ENCODE peak calls at places on chromosome 19, in four cellular contexts. P is HEK293T, Z is GM12878, F is K562. M is an unnamed sample.
A peak's percentile ranks its signal among the peaks of the same experiment; 100 is the strongest.

GRCh38 chr19:21677696-21678418 is 89.5 kb downstream of the ZNF100 start:
- DNase-seq in F (no peak), Z (no peak), P (no peak), M (no peak)

GRCh38 chr19:14147797-14148605 is 11.6 kb upstream of the ASF1B start:
- DNase-seq in F (peak; percentile 76), P (peak; percentile 74), Z (no peak), M (peak; percentile 39)

GRCh38 chr19:800360-801029 is 3.2 kb downstream of the PTBP1 start:
- DNase-seq in F (peak; percentile 58), P (no peak), Z (no peak), M (peak; percentile 70)

GRCh38 chr19:38316477-38317067 is 825 bp upstream of the YIF1B start:
- DNase-seq in P (peak; percentile 36), F (no peak), Z (no peak), M (no peak)

GRCh38 chr19:49770529-49770928 is 3.7 kb downstream of the AP2A1 start:
- DNase-seq in P (no peak), F (peak; percentile 50), Z (no peak), M (no peak)

GRCh38 chr19:48370955-48371354 is 6.8 kb downstream of the SYNGR4 start:
- DNase-seq in Z (no peak), P (no peak), F (no peak), M (no peak)

GRCh38 chr19:8074501-8074900 is 21.9 kb downstream of the CCL25 start:
- DNase-seq in Z (no peak), P (no peak), F (peak; percentile 30), M (no peak)

GRCh38 chr19:6374179-6374709 is 1.5 kb downstream of the PSPN start:
- DNase-seq in P (no peak), F (no peak), Z (no peak), M (no peak)

GRCh38 chr19:38786572-38787265 is 2.3 kb upstream of the LGALS7B start:
- DNase-seq in Z (no peak), P (no peak), F (no peak), M (no peak)

GRCh38 chr19:11164879-11165406 is 9.4 kb upstream of the SPC24 start:
- DNase-seq in P (no peak), Z (no peak), F (no peak), M (no peak)

GRCh38 chr19:49327878-49328544 is 3.0 kb upstream of the SLC6A16 start:
- DNase-seq in Z (no peak), P (no peak), F (peak; percentile 64), M (peak; percentile 21)

GRCh38 chr19:36008336-36008978 is at the start of gene SYNE4:
- DNase-seq in Z (no peak), F (no peak), P (no peak), M (peak; percentile 77)
- TF ChIP-seq FOXK2 in Z (no peak), F (no peak), P (no peak), M (no peak)

DNA sequence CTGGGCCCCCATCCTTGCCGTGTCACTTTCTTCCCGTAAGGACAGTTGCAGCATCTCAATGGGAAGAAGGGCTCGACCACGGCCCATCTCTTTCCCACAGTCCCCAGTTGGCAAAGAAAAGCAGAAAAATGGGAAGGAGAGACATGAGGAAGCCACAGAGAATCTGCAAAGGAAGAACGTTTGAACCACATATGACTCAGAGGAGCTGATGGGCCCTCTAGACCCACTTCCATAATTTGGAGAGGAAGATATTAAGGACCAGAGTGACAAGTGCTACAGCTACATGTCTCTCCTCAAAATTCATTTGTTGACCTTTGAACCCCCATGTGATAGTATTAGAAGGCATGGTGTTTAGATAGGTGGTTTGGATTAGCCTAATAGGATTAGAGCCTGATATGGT is 1.8 kb upstream of the SIGLEC12 start:
- DNase-seq in P (no peak), Z (no peak), F (no peak), M (no peak)
- TF ChIP-seq FOXK2 in P (no peak), Z (no peak), F (no peak), M (no peak)

GRCh38 chr19:54947381-54947780 is at the start of gene NLRP7:
- DNase-seq in Z (no peak), P (no peak), F (no peak), M (no peak)

GRCh38 chr19:54949412-54949811 is 2.1 kb upstream of the NLRP7 start:
- DNase-seq in Z (no peak), F (no peak), P (no peak), M (no peak)

GRCh38 chr19:54955356-54955755 is 8.0 kb upstream of the NLRP7 start:
- DNase-seq in Z (no peak), F (no peak), P (no peak), M (no peak)

GRCh38 chr19:54952591-54953344 is 5.4 kb upstream of the NLRP7 start:
- DNase-seq in F (peak; percentile 42), Z (no peak), P (no peak), M (no peak)
- TF ChIP-seq FOXK2 in F (no peak), Z (no peak), P (no peak), M (no peak)

DNA sequence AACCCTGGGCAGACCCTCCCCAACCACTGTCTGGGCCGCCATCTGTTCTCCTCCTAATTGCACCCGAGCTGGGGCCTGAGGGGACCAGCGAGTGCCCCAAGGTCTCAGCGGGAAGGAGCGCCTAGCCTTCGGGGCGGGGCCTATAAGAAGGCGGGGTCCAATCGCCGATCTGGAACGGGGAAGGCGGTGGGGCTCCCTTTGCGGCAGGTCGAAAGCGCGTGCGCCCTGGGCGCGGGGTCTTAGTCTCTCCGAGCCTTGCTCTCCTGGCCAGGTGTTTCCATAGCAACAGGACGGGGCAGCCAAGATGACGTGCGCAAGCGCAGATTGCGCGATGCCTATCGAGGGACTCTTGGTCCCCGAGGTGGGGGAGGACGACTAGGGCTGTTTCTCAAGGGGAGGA is 2.8 kb downstream of the MAST1 start:
- DNase-seq in F (peak; percentile 90), Z (no peak), P (peak; percentile 49), M (no peak)
- TF ChIP-seq FOXK2 in F (no peak), Z (no peak), P (no peak), M (no peak)